ENCODE peak calls at places on chromosome 9, in four cellular contexts. R is uterus, X is esophagus squamous epithelium, M is endothelial cell of umbilical vein. C is an unnamed sample.

GRCh38 chr9:127347831-127348699 is 48.9 kb upstream of the SLC2A8 start:
- DNase-seq in X (no peak), R (no peak), M (peak), C (no peak)

GRCh38 chr9:72914750-72915149 is 38.1 kb downstream of the ALDH1A1 start:
- DNase-seq in R (no peak), X (no peak), M (no peak), C (no peak)

GRCh38 chr9:122116040-122116439 is 22.9 kb upstream of the TTLL11 start:
- DNase-seq in M (no peak), R (no peak), X (no peak), C (no peak)

GRCh38 chr9:5879419-5880181 is 11.1 kb upstream of the MLANA start:
- DNase-seq in X (no peak), M (peak), R (peak), C (no peak)

GRCh38 chr9:101093620-101094019 is 65.1 kb downstream of the PLPPR1 start:
- DNase-seq in R (no peak), X (no peak), M (peak), C (no peak)

GRCh38 chr9:87336407-87336806 is 161.3 kb upstream of the DAPK1 start:
- DNase-seq in X (no peak), M (no peak), R (no peak), C (no peak)

GRCh38 chr9:132794730-132795380 is 83.2 kb downstream of the AK8 start:
- DNase-seq in M (no peak), R (no peak), X (no peak), C (no peak)

GRCh38 chr9:116490321-116490720 is 196.8 kb upstream of the TRIM32 start:
- DNase-seq in X (no peak), R (no peak), M (no peak), C (no peak)

GRCh38 chr9:133994359-133995011 is 2.4 kb upstream of the VAV2 start:
- DNase-seq in X (no peak), R (peak), M (peak), C (peak)

GRCh38 chr9:26159575-26160392 is 481.5 kb upstream of the TUSC1 start:
- DNase-seq in X (no peak), M (no peak), R (no peak), C (no peak)

GRCh38 chr9:97895695-97896332 is 26.5 kb downstream of the TRMO start:
- DNase-seq in R (no peak), X (no peak), M (no peak), C (no peak)
- H3K27ac ChIP-seq in R (no peak), X (no peak), M (no peak), C (no peak)

DNA sequence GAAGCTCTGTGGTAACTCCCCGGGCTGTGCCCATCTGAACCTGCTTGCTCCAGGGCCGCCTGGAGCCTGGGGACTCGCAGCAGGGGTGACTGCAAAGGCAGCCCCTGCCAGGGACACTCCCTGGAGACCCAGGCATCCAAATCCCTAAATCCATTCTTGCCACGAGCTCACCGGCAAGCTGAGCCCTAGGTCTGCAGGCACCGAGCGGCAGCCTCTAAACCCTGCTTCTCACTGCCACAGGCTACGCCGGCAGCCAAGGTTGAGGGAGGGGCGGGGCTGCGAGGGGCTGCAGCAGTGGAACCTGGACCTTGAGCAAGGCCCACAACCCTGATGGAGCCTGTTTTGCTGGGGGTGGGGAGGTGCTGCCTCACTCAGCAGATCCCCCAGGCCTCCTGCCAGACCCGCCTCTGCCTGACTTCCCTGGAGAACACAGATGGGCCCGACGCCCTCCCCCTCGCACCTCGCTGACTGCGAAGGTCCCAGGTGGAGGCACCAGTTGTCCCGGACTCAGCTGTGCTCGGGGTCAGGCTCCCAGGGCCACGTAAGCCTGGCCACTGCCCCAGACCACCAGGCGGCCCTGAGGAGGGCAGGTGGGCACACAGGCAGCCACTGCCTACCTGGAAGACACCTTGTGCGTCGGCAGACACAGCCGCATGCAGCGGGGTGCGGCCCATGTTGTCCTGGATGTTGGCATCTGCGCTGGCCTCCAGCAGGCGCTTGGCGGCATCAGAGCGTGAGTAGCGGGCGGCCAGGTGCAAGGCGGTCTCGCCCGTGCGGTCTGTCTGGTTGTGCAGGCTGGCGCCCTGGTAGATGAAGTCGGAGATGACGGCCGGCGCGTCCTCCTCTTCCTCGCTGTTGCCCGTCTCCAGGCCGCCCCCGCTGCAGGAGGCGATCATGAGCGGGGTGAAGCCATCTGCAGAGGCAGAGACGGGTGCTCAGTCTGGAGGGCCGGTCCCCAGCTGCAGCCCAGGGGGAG is 17.4 kb upstream of the SEC16A start:
- DNase-seq in M (no peak), X (no peak), R (no peak), C (no peak)
- TF ChIP-seq CTCF in M (no peak), X (no peak), R (no peak), C (no peak)

GRCh38 chr9:108662935-108663334 is 192.9 kb downstream of the ACTL7B start:
- DNase-seq in M (no peak), R (no peak), X (no peak), C (no peak)
- TF ChIP-seq POLR2A in M (no peak), R (no peak), X (no peak), C (no peak)

GRCh38 chr9:16611969-16612368 is 258.5 kb downstream of the BNC2 start:
- DNase-seq in X (no peak), M (no peak), R (no peak), C (no peak)

GRCh38 chr9:16612627-16613026 is 257.8 kb downstream of the BNC2 start:
- DNase-seq in X (no peak), R (no peak), M (peak), C (no peak)

GRCh38 chr9:16611001-16611400 is 259.5 kb downstream of the BNC2 start:
- DNase-seq in M (no peak), X (no peak), R (no peak), C (no peak)

GRCh38 chr9:16615451-16615850 is 255.0 kb downstream of the BNC2 start:
- DNase-seq in X (no peak), R (no peak), M (peak), C (no peak)

DNA sequence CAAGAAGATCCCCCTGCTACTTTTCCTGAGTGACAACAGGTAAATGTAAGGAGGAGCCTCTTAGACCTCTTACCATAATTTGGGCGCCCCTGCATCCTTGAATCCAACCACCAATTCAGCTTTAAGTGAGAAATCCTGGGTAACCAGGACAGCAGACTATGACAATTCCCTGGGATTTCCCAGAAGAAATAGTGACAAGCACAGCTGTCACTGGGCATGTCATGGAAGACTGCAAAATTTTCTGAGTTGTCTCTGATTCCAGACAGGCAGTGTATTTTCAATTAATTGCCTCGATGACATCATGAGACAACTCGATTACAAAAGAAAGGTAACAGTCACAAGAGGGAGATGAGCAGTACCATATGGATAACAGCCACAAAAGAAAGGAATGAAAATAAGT is 256.9 kb downstream of the BNC2 start:
- DNase-seq in X (no peak), R (no peak), M (no peak), C (no peak)
- H3K27ac ChIP-seq in X (no peak), R (no peak), M (no peak), C (no peak)

GRCh38 chr9:76699966-76700365 is 64.3 kb upstream of the PCA3 start:
- DNase-seq in M (peak), R (no peak), X (no peak), C (no peak)
- TF ChIP-seq CTCF in M (no peak), R (no peak), X (no peak), C (no peak)

GRCh38 chr9:108272350-108272899 is 583.4 kb downstream of the ACTL7B start:
- DNase-seq in M (peak), X (no peak), R (peak), C (no peak)

GRCh38 chr9:108270041-108270440 is 585.7 kb downstream of the ACTL7B start:
- DNase-seq in M (peak), R (no peak), X (no peak), C (no peak)

GRCh38 chr9:108273988-108274387 is 581.8 kb downstream of the ACTL7B start:
- DNase-seq in M (no peak), R (no peak), X (no peak), C (no peak)

GRCh38 chr9:108271236-108271635 is 584.5 kb downstream of the ACTL7B start:
- DNase-seq in X (no peak), R (no peak), M (no peak), C (no peak)

GRCh38 chr9:108271646-108272349 is 584.0 kb downstream of the ACTL7B start:
- DNase-seq in M (peak), X (no peak), R (no peak), C (no peak)
- TF ChIP-seq POLR2A in M (no peak), X (no peak), R (no peak), C (no peak)

DNA sequence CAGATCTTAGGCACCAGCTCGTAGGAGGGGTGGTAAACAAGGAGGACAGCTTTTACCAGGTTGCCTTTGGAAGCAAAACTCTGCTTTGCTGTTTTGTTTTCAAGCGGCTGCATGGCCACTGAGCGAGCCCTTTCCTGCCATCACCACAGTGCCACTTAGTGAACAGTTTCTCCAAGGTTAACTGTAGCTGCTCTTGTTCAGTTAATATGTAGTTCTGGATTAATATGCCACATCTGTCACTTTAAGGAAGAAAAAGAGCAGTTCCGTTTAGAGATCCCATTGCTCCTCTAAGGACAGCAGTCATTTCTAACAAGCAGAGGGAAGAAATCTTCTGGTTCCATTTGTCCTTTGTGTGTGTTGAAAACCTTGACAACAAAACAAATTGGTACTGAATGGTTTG is 10.4 kb upstream of the ABL1 start:
- DNase-seq in X (no peak), R (no peak), M (peak), C (no peak)
- H3K27ac ChIP-seq in X (peak), R (peak), M (no peak), C (peak)

GRCh38 chr9:111148994-111149759 is 110.9 kb upstream of the LPAR1 start:
- DNase-seq in R (peak), M (no peak), X (no peak), C (no peak)
- TF ChIP-seq CTCF in R (no peak), M (no peak), X (peak), C (no peak)

C was measured in breast epithelium.